ENCODE peak calls at places on chromosomes 4 and X, in eight cellular contexts. K, M, D, I, O, W, G and L are unnamed samples.

GRCh38 chr4:36712013-36712412 is 430.6 kb downstream of the DTHD1 start:
- DNase-seq in K (no peak), M (no peak), D (no peak), I (no peak), O (no peak), W (no peak), G (no peak), L (no peak)

GRCh38 chr4:121728798-121729226 is 32.0 kb upstream of the ANXA5 start:
- DNase-seq in K (no peak), M (no peak), D (no peak), I (no peak), O (no peak), W (no peak), G (no peak), L (no peak)

GRCh38 chr4:10111067-10111801 is 5.4 kb downstream of the WDR1 start:
- DNase-seq in K (no peak), M (peak), D (no peak), I (no peak), O (no peak), W (no peak), G (no peak), L (no peak)

GRCh38 chr4:184123009-184123408 is 94.7 kb downstream of the ENPP6 start:
- DNase-seq in K (no peak), M (no peak), D (no peak), I (no peak), O (no peak), W (no peak), G (no peak), L (no peak)

GRCh38 chrX:154327026-154327820 is 31.6 kb downstream of the TKTL1 start:
- DNase-seq in K (no peak), M (no peak), D (no peak), I (no peak), O (no peak), W (no peak), G (no peak), L (peak)

GRCh38 chrX:150958177-150958576 is 25.0 kb upstream of the HMGB3 start:
- DNase-seq in K (no peak), M (no peak), D (no peak), I (no peak), O (no peak), W (no peak), G (no peak), L (no peak)

GRCh38 chr4:42391981-42392380 is 5.3 kb upstream of the SHISA3 start:
- DNase-seq in K (no peak), M (no peak), D (no peak), I (no peak), O (no peak), W (no peak), G (no peak), L (no peak)

GRCh38 chr4:175906397-175906796 is 94.3 kb upstream of the GPM6A start:
- DNase-seq in K (peak), M (no peak), D (no peak), I (no peak), O (no peak), W (no peak), G (no peak), L (no peak)

GRCh38 chrX:39953879-39954278 is 143.9 kb downstream of the BCOR start:
- DNase-seq in K (no peak), M (no peak), D (peak), I (peak), O (peak), W (no peak), G (no peak), L (no peak)

GRCh38 chrX:110853610-110854009 is 58.0 kb upstream of the CHRDL1 start:
- DNase-seq in K (peak), M (peak), D (peak), I (no peak), O (peak), W (peak), G (peak), L (peak)

GRCh38 chr4:127656047-127656680 is 23.4 kb downstream of the INTU start:
- DNase-seq in K (no peak), M (no peak), D (no peak), I (no peak), O (no peak), W (no peak), G (no peak), L (no peak)

GRCh38 chrX:154525606-154526490 is 9.8 kb upstream of the FAM3A start:
- DNase-seq in K (no peak), M (no peak), D (no peak), I (no peak), O (no peak), W (no peak), G (no peak), L (no peak)

GRCh38 chr4:15027921-15028435 is 25.7 kb downstream of the CPEB2 start:
- DNase-seq in K (no peak), M (no peak), D (no peak), I (no peak), O (no peak), W (no peak), G (no peak), L (no peak)

GRCh38 chr4:66475596-66475995 is 805.3 kb upstream of the EPHA5 start:
- DNase-seq in K (no peak), M (no peak), D (no peak), I (no peak), O (no peak), W (no peak), G (no peak), L (no peak)

GRCh38 chrX:118437283-118437682 is 58.3 kb upstream of the DOCK11 start:
- DNase-seq in K (no peak), M (no peak), D (no peak), I (no peak), O (no peak), W (no peak), G (no peak), L (no peak)

GRCh38 chrX:152637649-152638442 is at the start of gene GABRQ:
- DNase-seq in K (no peak), M (peak), D (no peak), I (peak), O (no peak), W (peak), G (peak), L (peak)

GRCh38 chrX:6432211-6432610 is 102.7 kb downstream of the VCX3A start:
- DNase-seq in K (no peak), M (no peak), D (no peak), I (no peak), O (no peak), W (no peak), G (no peak), L (no peak)

GRCh38 chr4:17810260-17811077 is at the start of the genes DCAF16 and NCAPG:
- DNase-seq in K (peak), M (peak), D (peak), I (peak), O (peak), W (peak), G (peak), L (peak)
- TF ChIP-seq CTCF in K (peak), M (no peak), D (no peak), I (no peak), O (peak), W (no peak), G (no peak), L (no peak)

GRCh38 chr4:86482296-86482695 is 111.8 kb upstream of the PTPN13 start:
- DNase-seq in K (no peak), M (no peak), D (no peak), I (no peak), O (no peak), W (peak), G (no peak), L (no peak)

GRCh38 chr4:86484241-86484640 is 109.9 kb upstream of the PTPN13 start:
- DNase-seq in K (no peak), M (no peak), D (no peak), I (no peak), O (no peak), W (no peak), G (no peak), L (no peak)

GRCh38 chr4:86487738-86488137 is 106.4 kb upstream of the PTPN13 start:
- DNase-seq in K (no peak), M (no peak), D (no peak), I (no peak), O (no peak), W (no peak), G (no peak), L (no peak)

GRCh38 chr4:86481429-86481828 is 112.7 kb upstream of the PTPN13 start:
- DNase-seq in K (no peak), M (no peak), D (no peak), I (no peak), O (no peak), W (peak), G (no peak), L (no peak)

GRCh38 chr4:86482851-86483490 is 111.1 kb upstream of the PTPN13 start:
- DNase-seq in K (no peak), M (peak), D (no peak), I (no peak), O (no peak), W (peak), G (peak), L (peak)
- TF ChIP-seq CTCF in K (peak), M (peak), D (no peak), I (no peak), O (no peak), W (peak), G (peak), L (no peak)

DNA sequence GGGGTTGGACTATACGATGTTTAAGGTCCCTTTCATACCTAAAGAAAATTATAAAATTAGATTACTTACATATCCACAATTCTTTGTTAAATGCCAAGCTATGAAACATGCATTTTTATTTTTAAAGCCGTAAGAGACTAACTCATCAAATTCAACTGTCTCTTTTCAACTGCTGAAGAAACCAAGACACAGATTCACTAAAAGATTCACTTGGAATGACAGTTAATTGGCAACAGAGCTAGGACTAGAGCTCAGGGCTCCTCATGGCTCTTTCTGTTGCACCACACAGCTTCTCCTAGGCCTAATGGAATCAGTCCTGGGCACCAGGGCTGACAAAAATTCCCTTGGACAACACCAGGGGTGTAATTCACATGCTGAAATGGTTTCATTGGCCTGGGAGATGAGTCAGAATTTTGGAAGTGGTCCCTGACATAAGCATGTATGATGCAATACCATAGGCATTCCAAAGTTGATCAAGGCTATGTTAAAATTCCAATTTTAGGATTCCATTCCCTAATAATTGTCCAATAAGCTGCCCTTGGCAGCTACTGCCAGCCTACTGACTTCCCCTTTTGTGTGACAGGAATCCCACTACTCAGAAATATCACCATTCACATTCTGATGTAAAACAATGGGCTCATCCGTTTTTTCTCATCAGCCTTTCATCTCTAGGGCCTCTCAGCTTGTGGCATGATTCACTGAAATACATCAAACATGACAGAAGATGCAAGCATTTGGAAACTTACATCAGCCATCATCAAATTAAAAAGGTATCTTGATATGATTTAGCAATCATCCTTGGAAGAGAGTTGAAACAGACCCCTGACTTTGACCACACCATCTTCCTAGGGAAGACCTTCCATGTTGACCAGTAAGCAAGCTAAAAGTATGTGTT is 54.2 kb downstream of the PLAC1 start:
- DNase-seq in K (no peak), M (no peak), D (peak), I (no peak), O (peak), W (no peak), G (no peak), L (no peak)
- TF ChIP-seq CTCF in K (no peak), M (no peak), D (no peak), I (no peak), O (no peak), W (no peak), G (no peak), L (no peak)

DNA sequence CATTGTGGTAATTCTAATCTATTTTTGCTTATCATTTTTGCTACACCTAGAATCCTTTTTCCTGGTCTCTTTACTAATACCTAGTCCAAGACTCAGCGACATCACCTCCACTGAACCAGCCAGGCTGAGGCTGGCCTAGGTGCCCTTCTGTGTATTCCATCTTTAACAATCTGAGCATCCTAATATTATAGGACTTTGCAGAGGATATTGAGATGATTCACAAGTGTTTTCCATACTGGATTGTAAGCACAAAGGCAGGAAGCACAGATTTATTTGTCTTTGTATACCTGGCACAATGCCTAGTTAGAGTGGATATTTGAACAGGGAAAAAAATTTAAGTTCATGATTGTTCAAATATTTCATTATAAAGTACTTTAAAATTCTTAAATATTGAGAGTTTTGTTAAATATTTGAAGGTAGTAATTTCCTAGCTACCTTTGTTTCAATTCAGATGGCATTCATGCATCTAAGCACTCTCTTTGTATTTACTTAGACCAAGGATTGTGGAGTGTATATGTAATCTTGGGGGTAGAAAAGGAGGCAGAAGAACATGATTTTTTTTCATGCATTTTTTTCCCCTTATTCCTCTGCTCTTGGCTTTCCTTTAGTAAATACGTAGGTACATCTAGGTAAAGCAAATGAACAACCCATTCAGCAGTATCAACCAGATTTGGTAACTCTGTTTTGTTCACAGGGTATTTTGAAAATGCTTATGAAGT is 18.4 kb downstream of the SMARCA5 start:
- DNase-seq in K (no peak), M (no peak), D (no peak), I (no peak), O (no peak), W (no peak), G (no peak), L (no peak)
- TF ChIP-seq CTCF in K (peak), M (no peak), D (no peak), I (no peak), O (no peak), W (no peak), G (no peak), L (peak)

GRCh38 chrX:9312922-9313867 is 151.7 kb upstream of the TBL1X start:
- DNase-seq in K (peak), M (peak), D (peak), I (peak), O (peak), W (no peak), G (peak), L (peak)
- TF ChIP-seq CTCF in K (peak), M (peak), D (no peak), I (no peak), O (peak), W (peak), G (peak), L (peak)

GRCh38 chr4:163048447-163048846 is 118.2 kb downstream of the NAF1 start:
- DNase-seq in K (no peak), M (peak), D (no peak), I (peak), O (no peak), W (peak), G (no peak), L (peak)
- TF ChIP-seq CTCF in K (peak), M (peak), D (no peak), I (no peak), O (no peak), W (peak), G (peak), L (no peak)

DNA sequence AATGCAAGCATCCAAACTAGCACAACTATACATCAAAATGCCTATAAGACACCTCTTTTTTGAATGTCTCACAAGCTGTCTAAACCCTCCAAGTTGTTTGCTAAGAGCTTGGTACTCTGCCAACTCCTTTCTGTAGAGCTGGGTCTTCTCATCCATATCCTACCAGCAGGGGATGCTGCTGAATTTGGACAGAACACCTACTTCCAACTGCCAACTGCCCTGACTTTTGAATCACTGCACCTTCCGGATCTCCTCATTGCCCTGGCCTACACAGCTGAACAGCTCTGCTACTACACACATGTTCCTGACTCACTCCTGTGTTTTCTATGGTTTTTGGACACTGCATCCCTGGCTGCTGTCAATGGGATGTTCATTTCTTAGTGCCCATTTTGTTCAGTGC is 18.7 kb downstream of the FAM184B start:
- DNase-seq in K (no peak), M (no peak), D (no peak), I (no peak), O (no peak), W (no peak), G (no peak), L (peak)
- TF ChIP-seq CTCF in K (no peak), M (peak), D (no peak), I (no peak), O (no peak), W (peak), G (no peak), L (no peak)

GRCh38 chr4:25531272-25531671 is 124.4 kb upstream of the SLC34A2 start:
- DNase-seq in K (no peak), M (no peak), D (no peak), I (no peak), O (no peak), W (no peak), G (no peak), L (no peak)
- TF ChIP-seq CTCF in K (no peak), M (peak), D (no peak), I (no peak), O (no peak), W (peak), G (peak), L (no peak)

GRCh38 chrX:96126182-96126581 is 558.5 kb upstream of the DIAPH2 start:
- DNase-seq in K (no peak), M (no peak), D (no peak), I (no peak), O (no peak), W (no peak), G (no peak), L (no peak)
- TF ChIP-seq CTCF in K (no peak), M (peak), D (no peak), I (no peak), O (no peak), W (peak), G (peak), L (no peak)